ENCODE peak calls at places on chromosomes 5 and 9, in seven cellular contexts. Q is fibroblast of the aortic adventitia, U is sigmoid colon, S is lung, F is pancreas, J is heart left ventricle, A is cardiac fibroblast. L is an unnamed sample.

GRCh38 chr5:121218086-121218485 is 633.6 kb upstream of the FTMT start:
- DNase-seq in S (no peak), F (no peak), J (no peak), U (no peak), Q (no peak), A (no peak), L (no peak)

GRCh38 chr5:135551593-135552447 is 16.1 kb upstream of the NEUROG1 start:
- DNase-seq in S (peak), A (peak), J (peak), Q (peak), U (peak), F (peak), L (peak)

GRCh38 chr9:75866273-75866871 is 24.1 kb upstream of the PCSK5 start:
- DNase-seq in A (peak), J (peak), Q (peak), U (no peak), S (peak), F (peak), L (peak)

GRCh38 chr9:33223696-33224095 is 16.3 kb upstream of the SPINK4 start:
- DNase-seq in A (peak), F (no peak), Q (peak), J (no peak), U (no peak), S (no peak), L (no peak)

GRCh38 chr5:86951761-86952160 is 315.9 kb upstream of the RASA1 start:
- DNase-seq in A (no peak), F (no peak), U (no peak), S (no peak), J (no peak), Q (no peak), L (no peak)

GRCh38 chr9:134444040-134444315 is 117.7 kb downstream of the RXRA start:
- DNase-seq in J (no peak), S (no peak), Q (no peak), U (no peak), A (no peak), F (no peak), L (no peak)

GRCh38 chr9:14913366-14913765 is 3.1 kb upstream of the FREM1 start:
- DNase-seq in U (no peak), S (no peak), A (no peak), J (no peak), Q (no peak), F (no peak), L (no peak)

GRCh38 chr5:95068303-95068702 is 216.6 kb downstream of the MCTP1 start:
- DNase-seq in A (no peak), S (no peak), U (no peak), F (no peak), J (no peak), Q (no peak), L (no peak)

GRCh38 chr9:969693-970309 is 6.7 kb upstream of the DMRT3 start:
- DNase-seq in S (no peak), U (no peak), F (no peak), A (no peak), J (no peak), Q (no peak), L (peak)

GRCh38 chr9:970310-971002 is 6.0 kb upstream of the DMRT3 start:
- DNase-seq in J (no peak), U (no peak), S (no peak), Q (no peak), A (no peak), F (no peak), L (no peak)

GRCh38 chr9:972512-973294 is 3.8 kb upstream of the DMRT3 start:
- DNase-seq in S (no peak), A (no peak), J (no peak), F (no peak), U (no peak), Q (no peak), L (no peak)

GRCh38 chr9:973295-973842 is 3.1 kb upstream of the DMRT3 start:
- DNase-seq in Q (no peak), S (no peak), F (no peak), J (no peak), A (no peak), U (no peak), L (no peak)

DNA sequence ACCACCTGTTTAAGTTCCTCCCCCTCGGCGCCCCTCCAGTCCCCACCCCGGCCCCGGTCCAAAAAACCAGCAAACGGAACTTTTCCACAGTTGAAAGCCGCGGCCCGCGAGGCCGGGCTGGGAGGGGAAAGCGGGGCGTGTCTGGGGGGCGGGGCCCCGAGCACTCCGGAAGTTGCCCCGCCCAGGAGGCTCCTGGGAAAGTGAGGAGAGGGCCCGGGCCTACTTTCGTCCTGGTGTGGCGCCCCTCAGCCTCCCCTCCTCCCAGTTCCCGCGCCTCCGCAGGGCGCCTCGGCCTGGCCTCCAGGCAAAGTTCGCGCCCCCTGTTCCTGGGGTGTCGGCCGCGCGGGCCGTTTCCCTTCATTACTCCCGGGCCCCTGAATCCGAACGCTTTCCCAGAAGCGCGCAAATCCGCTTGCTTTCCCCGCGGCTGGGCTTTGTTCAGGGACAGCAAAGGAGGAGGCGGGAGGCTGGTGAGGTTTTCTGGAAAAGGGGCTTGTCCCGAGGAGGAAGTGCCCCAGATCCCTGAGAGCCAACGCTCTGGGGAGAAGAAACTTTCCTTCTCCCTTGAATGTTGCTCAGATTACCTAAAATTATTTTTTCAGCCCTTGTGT is 4.4 kb upstream of the DMRT3 start:
- DNase-seq in J (no peak), F (peak), U (no peak), A (no peak), S (no peak), Q (no peak), L (no peak)
- H3K4me3 ChIP-seq in J (peak), F (peak), U (peak), A (no peak), S (no peak), Q (peak), L (peak)

GRCh38 chr5:131664929-131665328 is 29.9 kb upstream of the RAPGEF6 start:
- DNase-seq in J (no peak), Q (no peak), A (no peak), S (no peak), F (no peak), U (no peak), L (no peak)
- TF ChIP-seq CTCF in J (no peak), Q (no peak), A (no peak), S (no peak), F (no peak), U (no peak), L (no peak)

DNA sequence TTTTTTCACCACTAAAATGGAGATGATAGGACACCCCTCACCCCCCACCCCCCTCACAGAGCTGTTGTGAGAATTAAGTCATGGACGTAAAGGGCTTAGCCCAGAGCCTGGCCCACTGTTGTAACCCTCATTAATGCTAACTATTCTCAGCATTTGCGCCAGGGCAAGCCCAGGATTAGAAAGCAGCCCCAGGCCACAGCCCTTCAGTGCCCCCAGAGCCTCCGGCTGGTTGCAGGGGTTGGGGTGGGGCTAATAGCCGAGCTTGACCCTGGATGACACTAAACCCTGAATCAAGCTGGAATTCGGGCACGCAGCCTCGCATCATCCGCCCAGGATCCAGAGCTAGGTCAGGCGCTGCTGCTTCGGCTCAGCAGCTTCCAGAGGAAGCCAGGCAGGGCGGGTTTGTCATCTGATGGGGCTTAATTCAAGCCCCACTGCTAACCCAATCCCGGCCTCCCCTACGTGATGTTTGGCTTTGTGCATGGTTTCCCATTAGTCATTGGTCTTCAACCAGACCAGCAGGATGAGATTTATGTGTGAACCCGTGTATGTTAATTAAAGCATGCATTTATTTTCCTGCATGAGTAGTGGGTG is 1.2 kb upstream of the MEGF9 start:
- DNase-seq in Q (peak), F (no peak), S (no peak), U (peak), A (peak), J (peak), L (peak)
- H3K4me3 ChIP-seq in Q (peak), F (no peak), S (no peak), U (peak), A (peak), J (peak), L (no peak)

DNA sequence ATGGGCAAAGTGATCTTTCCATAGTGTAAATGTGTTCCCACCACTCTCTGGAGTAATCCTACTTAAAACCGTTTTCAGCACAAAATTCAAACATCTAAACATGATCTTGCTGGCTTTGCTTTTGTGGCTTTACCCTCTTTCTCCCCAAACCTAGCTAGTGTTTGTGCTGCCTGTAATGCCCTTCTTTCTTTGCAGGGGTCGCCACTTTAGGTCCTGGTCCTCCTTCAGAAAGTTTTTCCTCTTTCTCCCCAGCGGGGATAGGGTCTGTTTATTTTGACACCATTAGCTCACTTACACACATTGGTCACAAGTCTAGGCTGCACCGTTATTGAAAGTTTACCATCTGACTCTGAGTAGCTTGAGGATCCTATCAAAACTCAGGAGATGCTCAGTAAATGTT is 736 bp upstream of the HSD17B4 start:
- DNase-seq in A (no peak), U (no peak), F (no peak), S (no peak), Q (no peak), J (no peak), L (no peak)
- TF ChIP-seq CTCF in A (no peak), U (no peak), F (no peak), S (no peak), Q (no peak), J (no peak), L (no peak)

GRCh38 chr5:40909723-40910122 is 426 bp downstream of the C7 start:
- DNase-seq in U (no peak), F (no peak), Q (peak), A (peak), J (no peak), S (no peak), L (no peak)

GRCh38 chr5:40906351-40906751 is 2.9 kb upstream of the C7 start:
- DNase-seq in J (no peak), U (no peak), Q (peak), S (no peak), F (no peak), A (no peak), L (no peak)

GRCh38 chr5:40911278-40911677 is 2.0 kb downstream of the C7 start:
- DNase-seq in A (peak), Q (no peak), J (peak), U (no peak), S (no peak), F (no peak), L (no peak)

GRCh38 chr5:40904994-40905306 is 4.3 kb upstream of the C7 start:
- DNase-seq in U (no peak), S (no peak), A (no peak), F (no peak), Q (no peak), J (no peak), L (no peak)

GRCh38 chr5:40909233-40909632 is at the start of gene C7:
- DNase-seq in A (peak), J (no peak), S (no peak), F (no peak), U (no peak), Q (peak), L (no peak)
- H3K4me3 ChIP-seq in A (peak), J (peak), S (no peak), F (peak), U (peak), Q (no peak), L (no peak)

GRCh38 chr5:42005561-42006153 is 80.6 kb downstream of the FBXO4 start:
- DNase-seq in U (no peak), J (no peak), Q (peak), S (no peak), F (no peak), A (peak), L (no peak)

DNA sequence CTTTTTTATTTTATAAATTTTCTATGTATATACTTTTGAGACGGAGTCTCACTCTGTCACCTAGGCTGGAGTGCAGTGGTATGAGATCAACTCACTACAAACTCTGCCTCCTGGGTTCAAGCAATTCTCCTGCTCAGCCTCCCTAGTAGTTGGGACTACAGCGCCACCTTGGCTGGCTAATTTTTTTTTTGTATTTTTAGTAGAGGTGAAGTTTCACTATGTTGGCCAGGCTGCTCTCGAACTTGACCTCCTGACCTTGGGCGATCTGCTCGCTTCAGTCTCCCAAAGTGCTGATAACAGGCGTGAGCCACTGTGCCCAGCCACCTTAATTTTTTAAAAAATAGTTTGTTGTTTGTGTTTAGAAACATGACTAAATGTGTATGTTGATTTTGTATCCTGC is 76.6 kb downstream of the FBXO4 start:
- DNase-seq in Q (no peak), A (no peak), J (no peak), S (no peak), U (no peak), F (no peak), L (no peak)
- TF ChIP-seq CTCF in Q (no peak), A (no peak), J (no peak), S (no peak), U (no peak), F (no peak), L (no peak)